ENCODE peak calls at places on chromosomes 6 and 20, in five cellular contexts. W is heart left ventricle, N is Caco-2, H is GM13976, R is thoracic aorta. B is an unnamed sample.

GRCh38 chr6:43178150-43178549 is 3.8 kb upstream of the CUL9 start:
- DNase-seq in W (no peak), N (no peak), H (no peak), R (no peak), B (no peak)

GRCh38 chr20:41734506-41734945 is 116.3 kb upstream of the CHD6 start:
- DNase-seq in W (no peak), N (peak), H (peak), R (no peak), B (peak)

GRCh38 chr6:166600932-166601331 is 14.5 kb upstream of the RAMACL start:
- DNase-seq in W (no peak), N (no peak), H (no peak), R (no peak), B (no peak)

GRCh38 chr6:145544031-145544430 is 191.3 kb downstream of the EPM2A start:
- DNase-seq in W (peak), N (no peak), H (no peak), R (no peak), B (no peak)

GRCh38 chr20:34074101-34074760 is 37.8 kb downstream of the EIF2S2 start:
- DNase-seq in W (no peak), N (no peak), H (no peak), R (no peak), B (no peak)

GRCh38 chr6:159645659-159646058 is 47.4 kb downstream of the SOD2 start:
- DNase-seq in W (no peak), N (no peak), H (no peak), R (no peak), B (no peak)

GRCh38 chr6:149203509-149203908 is 114.0 kb upstream of the TAB2 start:
- DNase-seq in W (no peak), N (no peak), H (no peak), R (no peak), B (no peak)

GRCh38 chr6:151658091-151658490 is 149.4 kb upstream of the ESR1 start:
- DNase-seq in W (no peak), N (peak), H (no peak), R (no peak), B (no peak)

GRCh38 chr20:14453259-14453658 is 115.8 kb upstream of the FLRT3 start:
- DNase-seq in W (no peak), N (no peak), H (no peak), R (no peak), B (no peak)

GRCh38 chr6:106556368-106556960 is 72.8 kb downstream of the RTN4IP1 start:
- DNase-seq in W (no peak), N (peak), H (no peak), R (no peak), B (no peak)

GRCh38 chr6:16286151-16286522 is 47.8 kb downstream of the GMPR start:
- DNase-seq in W (no peak), N (peak), H (peak), R (no peak), B (peak)

GRCh38 chr6:34585512-34586045 is 29.4 kb upstream of the SPDEF start:
- DNase-seq in W (no peak), N (no peak), H (no peak), R (no peak), B (no peak)

GRCh38 chr6:20879526-20879925 is 345.3 kb downstream of the CDKAL1 start:
- DNase-seq in W (no peak), N (no peak), H (no peak), R (no peak), B (no peak)

GRCh38 chr6:90811596-90812226 is 224.8 kb upstream of the MAP3K7 start:
- DNase-seq in W (no peak), N (no peak), H (no peak), R (no peak), B (no peak)

GRCh38 chr6:97240222-97240621 is 42.8 kb downstream of the MMS22L start:
- DNase-seq in W (no peak), N (no peak), H (no peak), R (no peak), B (no peak)

GRCh38 chr20:34525709-34526416 is 9.6 kb downstream of the DYNLRB1 start:
- DNase-seq in W (peak), N (peak), H (no peak), R (peak), B (no peak)

GRCh38 chr20:6623989-6624388 is 143.5 kb upstream of the BMP2 start:
- DNase-seq in W (no peak), N (peak), H (no peak), R (no peak), B (no peak)

GRCh38 chr6:137202078-137202477 is 17.1 kb downstream of the IFNGR1 start:
- DNase-seq in W (peak), N (no peak), H (no peak), R (no peak), B (no peak)
- TF ChIP-seq CTCF in W (peak), N (no peak), H (peak), R (no peak), B (peak)

GRCh38 chr6:51398793-51399192 is 580.1 kb downstream of the TFAP2B start:
- DNase-seq in W (no peak), N (peak), H (no peak), R (no peak), B (no peak)
- TF ChIP-seq CTCF in W (no peak), N (no peak), H (no peak), R (no peak), B (no peak)

GRCh38 chr20:22732751-22733150 is 148.4 kb upstream of the FOXA2 start:
- DNase-seq in W (no peak), N (no peak), H (no peak), R (no peak), B (no peak)
- TF ChIP-seq CTCF in W (no peak), N (no peak), H (no peak), R (no peak), B (no peak)

GRCh38 chr20:62309947-62310756 is 7.4 kb downstream of the ADRM1 start:
- DNase-seq in W (no peak), N (no peak), H (no peak), R (no peak), B (no peak)
- TF ChIP-seq CTCF in W (no peak), N (no peak), H (no peak), R (no peak), B (no peak)

DNA sequence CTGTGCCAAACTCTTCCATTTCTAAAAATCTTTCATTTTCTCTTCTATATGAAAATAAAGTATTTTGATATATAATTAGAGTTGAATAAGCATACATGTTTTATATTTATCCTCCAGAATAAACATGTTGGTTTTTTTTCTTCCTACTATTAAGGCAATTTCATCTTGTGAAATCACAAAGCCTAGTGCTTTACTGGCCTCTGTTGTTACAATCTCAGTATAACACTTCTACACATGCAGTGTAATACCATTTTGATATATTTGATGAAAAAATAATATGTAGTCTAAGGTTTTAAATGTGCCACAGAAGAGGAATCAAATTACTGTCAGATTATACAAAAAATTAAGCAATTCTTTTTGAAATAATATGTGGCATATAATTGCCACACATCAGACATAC is 225.3 kb upstream of the MANEA start:
- DNase-seq in W (no peak), N (no peak), H (no peak), R (no peak), B (no peak)
- TF ChIP-seq CTCF in W (no peak), N (peak), H (no peak), R (no peak), B (peak)

DNA sequence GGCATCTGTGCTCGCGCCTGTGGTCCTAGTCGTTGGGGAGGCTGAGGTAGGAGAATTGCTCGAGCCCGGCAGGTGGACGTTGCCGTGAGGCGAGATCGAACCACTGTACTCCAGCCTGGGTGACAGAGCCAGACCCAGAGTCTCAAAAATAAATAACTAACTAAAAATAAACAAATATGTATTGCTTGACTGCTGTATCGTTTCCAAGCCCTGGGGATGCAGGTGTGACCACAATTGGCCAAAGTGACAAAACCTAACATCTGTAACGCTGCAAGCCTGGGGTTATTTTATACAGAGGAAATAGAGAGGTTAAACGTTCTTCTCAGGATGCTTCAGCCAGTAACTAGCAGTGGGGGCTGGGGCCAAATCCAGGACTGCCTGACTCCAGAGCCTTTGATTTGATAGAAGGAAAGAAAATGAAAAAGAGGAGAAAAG is 1.9 kb upstream of the SRSF3 start:
- DNase-seq in W (no peak), N (no peak), H (peak), R (no peak), B (no peak)
- TF ChIP-seq CTCF in W (no peak), N (no peak), H (no peak), R (no peak), B (no peak)

GRCh38 chr6:41088451-41088850 is 15.7 kb downstream of the NFYA start:
- DNase-seq in W (no peak), N (no peak), H (no peak), R (no peak), B (no peak)

GRCh38 chr6:41090841-41091761 is 18.3 kb downstream of the NFYA start:
- DNase-seq in W (no peak), N (no peak), H (no peak), R (no peak), B (no peak)

GRCh38 chr6:41093729-41094128 is 21.0 kb downstream of the NFYA start:
- DNase-seq in W (no peak), N (no peak), H (no peak), R (no peak), B (no peak)

GRCh38 chr6:41097467-41098090 is 24.8 kb downstream of the NFYA start:
- DNase-seq in W (no peak), N (no peak), H (no peak), R (no peak), B (no peak)

GRCh38 chr6:41092421-41093140 is 19.8 kb downstream of the NFYA start:
- DNase-seq in W (no peak), N (no peak), H (peak), R (no peak), B (no peak)
- TF ChIP-seq CTCF in W (peak), N (peak), H (no peak), R (no peak), B (peak)

DNA sequence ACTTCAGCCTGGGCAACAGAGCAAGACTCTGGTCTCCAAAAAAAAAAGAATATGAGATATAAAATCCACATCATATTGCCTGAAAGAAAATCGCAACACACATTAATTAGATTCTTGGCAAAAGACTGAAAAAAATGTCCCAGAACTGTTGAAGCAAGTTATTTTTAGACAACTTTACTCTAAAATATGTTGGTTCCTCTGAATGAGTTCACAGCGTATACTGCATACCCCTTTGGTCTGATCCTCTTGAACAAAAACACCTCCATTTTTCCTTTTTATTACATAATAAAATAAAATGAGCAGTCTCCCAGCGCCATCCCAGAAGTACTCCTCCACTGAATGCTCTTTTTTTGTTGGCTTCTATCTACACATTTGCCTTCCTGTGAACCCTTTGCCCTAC is 126.0 kb upstream of the TMEM170B start:
- DNase-seq in W (no peak), N (no peak), H (no peak), R (no peak), B (no peak)
- TF ChIP-seq CTCF in W (no peak), N (no peak), H (no peak), R (no peak), B (no peak)

DNA sequence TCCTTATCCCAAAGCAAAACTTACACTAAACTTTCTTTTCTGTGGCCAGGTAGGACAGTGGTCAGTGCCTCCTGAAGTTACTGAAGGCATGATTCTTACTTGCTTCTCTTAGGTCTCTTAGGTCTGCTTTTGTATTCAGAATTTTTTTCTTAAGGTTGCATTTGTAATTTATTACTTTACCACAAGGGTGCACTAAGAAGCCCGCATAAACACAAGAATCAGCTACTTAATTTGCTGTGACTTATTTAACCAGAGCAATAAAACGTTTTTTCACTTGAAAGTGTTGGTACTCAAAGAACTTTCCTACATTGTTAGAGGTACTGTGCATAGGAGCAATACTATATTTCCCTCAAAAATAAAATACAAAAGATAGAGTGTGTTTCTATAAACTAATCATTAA is 75.4 kb upstream of the LAMA2 start:
- DNase-seq in W (no peak), N (peak), H (no peak), R (no peak), B (no peak)
- TF ChIP-seq CTCF in W (peak), N (peak), H (no peak), R (peak), B (peak)

B was measured in neural crest cell.